ENCODE peak calls at places on chromosomes 4 and X, in five cellular contexts. A is endothelial cell of umbilical vein, O is A549, P is HCT116, Q is SK-N-SH. I is an unnamed sample.

GRCh38 chrX:11105080-11105479 is 6.1 kb upstream of the HCCS start:
- DNase-seq in O (peak), Q (no peak), P (no peak), A (peak), I (no peak)

GRCh38 chrX:47172549-47172948 is 21.1 kb upstream of the UBA1 start:
- DNase-seq in O (no peak), A (no peak), P (no peak), Q (no peak), I (no peak)

GRCh38 chr4:147760695-147761094 is 28.8 kb downstream of the ARHGAP10 start:
- DNase-seq in Q (peak), O (no peak), P (no peak), A (no peak), I (no peak)

GRCh38 chrX:39854772-39855747 is 242.7 kb downstream of the BCOR start:
- DNase-seq in O (no peak), A (no peak), P (no peak), Q (no peak), I (peak)

GRCh38 chr4:128159967-128160366 is 98.9 kb downstream of the LARP1B start:
- DNase-seq in P (no peak), Q (no peak), A (peak), O (peak), I (no peak)

GRCh38 chr4:76641758-76642157 is 206.7 kb downstream of the SHROOM3 start:
- DNase-seq in P (no peak), A (no peak), Q (no peak), O (no peak), I (no peak)

GRCh38 chr4:74967324-74967723 is 34.4 kb downstream of the PARM1 start:
- DNase-seq in P (no peak), A (no peak), Q (no peak), O (no peak), I (no peak)

GRCh38 chr4:41214158-41215146 is at the start of gene APBB2:
- DNase-seq in A (peak), Q (peak), P (peak), O (peak), I (peak)

GRCh38 chr4:73068496-73069337 is 799 bp downstream of the COX18 start:
- DNase-seq in Q (peak), A (peak), O (peak), P (no peak), I (peak)

GRCh38 chrX:72128881-72129280 is 2.8 kb downstream of the RTL5 start:
- DNase-seq in O (peak), P (no peak), A (no peak), Q (peak), I (peak)
- TF ChIP-seq CTCF in O (peak), P (peak), A (peak), Q (peak), I (peak)

DNA sequence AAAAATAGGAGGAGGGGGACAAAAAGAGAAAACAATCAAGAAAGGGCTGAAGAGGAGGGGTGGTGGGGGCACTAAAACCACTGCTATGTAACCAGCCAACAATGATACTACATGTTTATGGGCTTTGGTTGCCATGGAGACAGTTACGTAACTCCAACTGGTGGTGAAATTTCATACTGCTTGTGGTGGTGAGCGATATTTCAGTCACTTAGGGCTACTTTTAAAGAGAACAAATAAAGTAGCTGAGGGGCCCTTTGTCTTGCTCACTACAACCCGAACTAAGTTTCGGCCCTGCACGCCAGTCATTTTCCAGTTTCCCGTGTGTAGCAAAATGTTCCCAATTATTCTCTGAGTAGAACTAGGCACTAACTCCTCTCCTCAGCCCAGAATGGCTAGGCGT is 275.2 kb upstream of the EDA2R start:
- DNase-seq in Q (no peak), A (no peak), P (no peak), O (peak), I (peak)
- TF ChIP-seq MAX in Q (no peak), A (no peak), P (no peak), O (no peak), I (peak)

GRCh38 chrX:87583679-87584078 is 66.1 kb downstream of the KLHL4 start:
- DNase-seq in O (peak), Q (peak), P (no peak), A (peak), I (peak)
- TF ChIP-seq CTCF in O (peak), Q (peak), P (no peak), A (peak), I (peak)

DNA sequence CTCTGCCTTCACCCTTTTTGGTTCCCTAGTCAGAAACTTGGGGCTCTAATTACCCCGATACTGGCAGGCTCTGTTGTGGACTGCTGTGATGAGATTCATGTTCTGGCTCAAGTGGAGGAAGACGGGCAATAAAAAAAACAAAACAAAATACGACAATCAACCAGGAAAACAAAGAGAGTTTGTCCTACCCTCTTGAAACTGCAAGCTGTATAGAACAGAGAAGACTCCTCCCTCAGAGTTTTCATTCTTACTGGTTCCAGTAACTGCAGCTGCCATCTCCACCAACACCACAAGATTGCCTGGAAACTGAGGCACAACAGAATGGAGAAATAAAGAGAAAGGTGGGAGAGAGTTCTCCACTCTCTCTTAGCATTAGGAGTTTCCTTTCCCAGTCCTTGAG is 11.1 kb upstream of the IL1RAPL1 start:
- DNase-seq in A (no peak), P (no peak), O (no peak), Q (no peak), I (no peak)
- TF ChIP-seq MAX in A (no peak), P (no peak), O (no peak), Q (no peak), I (no peak)

GRCh38 chr4:1288786-1289185 is 905 bp upstream of the MAEA start:
- DNase-seq in Q (no peak), P (no peak), A (no peak), O (no peak), I (no peak)

GRCh38 chr4:1289232-1290164 is at the start of gene MAEA:
- DNase-seq in O (peak), A (peak), Q (peak), P (peak), I (peak)

GRCh38 chr4:1285151-1285789 is 4.4 kb upstream of the MAEA start:
- DNase-seq in Q (no peak), A (no peak), P (no peak), O (no peak), I (no peak)

GRCh38 chr4:1283711-1284110 is 6.0 kb upstream of the MAEA start:
- DNase-seq in A (no peak), P (no peak), O (no peak), Q (no peak), I (no peak)

DNA sequence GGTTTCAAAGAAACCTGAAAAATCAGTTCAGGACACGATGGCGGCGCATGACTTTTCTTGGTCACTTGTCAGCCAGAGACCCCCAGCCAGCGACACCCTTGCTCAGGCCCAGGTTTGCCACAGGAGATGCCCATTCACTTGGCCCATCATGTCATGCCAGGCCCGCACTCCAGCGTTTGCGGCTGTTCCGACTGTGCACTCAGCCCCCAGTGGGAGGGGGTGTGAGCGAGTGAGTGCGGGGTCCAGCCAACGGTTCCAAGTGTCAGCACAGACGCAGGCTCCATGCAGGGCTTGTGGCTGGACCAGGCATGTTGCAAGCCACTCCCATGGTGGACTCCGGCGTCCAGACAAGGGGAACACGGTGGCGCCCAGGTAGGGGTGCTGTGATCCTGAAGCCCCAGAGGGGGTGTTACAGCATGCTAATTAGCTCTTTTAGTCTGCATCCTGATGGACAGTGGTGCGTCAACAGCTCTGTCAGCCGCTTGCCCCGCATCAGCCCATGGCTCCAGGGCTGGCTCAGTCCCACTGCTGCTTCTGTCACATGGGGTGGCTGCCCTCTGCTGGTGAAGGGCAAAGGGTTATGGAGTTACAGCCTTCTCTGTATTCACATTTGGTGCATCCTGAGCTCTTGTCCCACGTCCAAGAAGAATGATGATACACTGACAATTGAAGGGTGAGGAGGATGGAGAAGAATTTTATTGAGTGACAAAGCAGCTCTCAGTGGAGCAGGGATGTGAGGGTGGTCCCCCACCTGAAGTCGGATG is 3.7 kb upstream of the MAEA start:
- DNase-seq in O (peak), P (no peak), A (no peak), Q (no peak), I (peak)
- TF ChIP-seq CTCF in O (no peak), P (no peak), A (no peak), Q (peak), I (peak)

GRCh38 chr4:18109677-18110076 is 88.1 kb upstream of the LCORL start:
- DNase-seq in O (no peak), Q (no peak), A (peak), P (no peak), I (no peak)
- TF ChIP-seq MAX in O (no peak), Q (no peak), A (no peak), P (no peak), I (no peak)

DNA sequence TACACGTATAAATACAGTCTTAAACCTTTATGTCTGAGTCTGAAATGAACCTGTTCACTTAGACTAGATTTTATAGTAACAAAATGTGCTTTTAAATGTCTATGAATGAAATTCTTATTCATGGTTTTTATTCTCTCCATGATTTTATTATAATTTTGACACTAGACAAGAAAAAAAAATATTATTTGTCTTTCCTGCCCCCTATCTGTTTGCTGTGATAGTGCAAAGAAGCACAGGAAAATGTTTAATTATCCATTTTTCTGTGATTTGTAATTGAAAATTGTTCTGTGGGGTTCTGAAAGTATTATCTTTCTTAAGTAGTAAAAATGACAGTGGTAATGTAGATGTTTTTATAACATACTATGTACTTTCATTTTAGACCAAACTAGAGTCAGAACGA is 52.0 kb downstream of the INTS6L start:
- DNase-seq in A (no peak), Q (peak), O (no peak), P (no peak), I (no peak)
- TF ChIP-seq CTCF in A (peak), Q (peak), O (peak), P (peak), I (peak)

GRCh38 chrX:43953218-43953617 is 20.0 kb downstream of the NDP start:
- DNase-seq in A (no peak), Q (no peak), O (no peak), P (no peak), I (no peak)
- TF ChIP-seq MAX in A (no peak), Q (no peak), O (no peak), P (no peak), I (no peak)

GRCh38 chr4:125315571-125316390 is 1.0 kb downstream of the FAT4 start:
- DNase-seq in P (no peak), A (peak), Q (peak), O (peak), I (peak)
- TF ChIP-seq CTCF in P (no peak), A (no peak), Q (peak), O (no peak), I (no peak)

GRCh38 chr4:108533876-108534275 is 86.5 kb upstream of the RPL34 start:
- DNase-seq in Q (no peak), O (no peak), P (no peak), A (no peak), I (no peak)

GRCh38 chr4:108535757-108536156 is 84.6 kb upstream of the RPL34 start:
- DNase-seq in O (no peak), P (no peak), Q (no peak), A (peak), I (no peak)

GRCh38 chr4:108531461-108531860 is 88.9 kb upstream of the RPL34 start:
- DNase-seq in O (no peak), A (peak), P (no peak), Q (no peak), I (no peak)

GRCh38 chr4:108532187-108532586 is 88.2 kb upstream of the RPL34 start:
- DNase-seq in P (no peak), O (no peak), Q (no peak), A (no peak), I (no peak)

GRCh38 chr4:108533245-108533844 is 87.0 kb upstream of the RPL34 start:
- DNase-seq in Q (no peak), O (no peak), A (peak), P (no peak), I (no peak)
- TF ChIP-seq MAX in Q (no peak), O (no peak), A (no peak), P (no peak), I (no peak)